ENCODE peak calls at places on chromosomes 2 and 18, in five cellular contexts. One of them, this sample, is unnamed. For H3K4me1, the result is how much of the 10 kb centered on the place peaks cover.

GRCh38 chr2:240946046-240946445 is 39.9 kb downstream of the CROCC2 start:
- DNase-seq in suprapubic skin: peak
- DNase-seq in IMR-90: no peak
- DNase-seq in ascending aorta: no peak
- DNase-seq in tibial artery: peak
- DNase-seq in this sample: no peak

GRCh38 chr2:174326880-174327558 is 7.7 kb upstream of the SP9 start:
- DNase-seq in suprapubic skin: peak
- DNase-seq in IMR-90: no peak
- DNase-seq in tibial artery: no peak
- DNase-seq in ascending aorta: no peak
- DNase-seq in this sample: no peak

GRCh38 chr18:12948055-12948804 is 419 bp downstream of the SEH1L start:
- DNase-seq in IMR-90: peak
- DNase-seq in suprapubic skin: peak
- DNase-seq in ascending aorta: peak
- DNase-seq in tibial artery: peak
- DNase-seq in this sample: peak

GRCh38 chr2:101696272-101697123 is 1.0 kb upstream of the MAP4K4 start:
- DNase-seq in suprapubic skin: no peak
- DNase-seq in ascending aorta: no peak
- DNase-seq in tibial artery: peak
- DNase-seq in IMR-90: no peak
- DNase-seq in this sample: no peak

GRCh38 chr2:200944467-200945394 is 18.7 kb downstream of the ORC2 start:
- DNase-seq in IMR-90: peak
- DNase-seq in suprapubic skin: no peak
- DNase-seq in tibial artery: no peak
- DNase-seq in ascending aorta: no peak
- DNase-seq in this sample: no peak

GRCh38 chr2:121529439-121530209 is 1.1 kb upstream of the RNU4ATAC start:
- DNase-seq in IMR-90: peak
- DNase-seq in tibial artery: peak
- DNase-seq in ascending aorta: no peak
- DNase-seq in suprapubic skin: peak
- DNase-seq in this sample: no peak

GRCh38 chr2:37090019-37090477 is 5.7 kb downstream of the GPATCH11 start:
- DNase-seq in ascending aorta: no peak
- DNase-seq in suprapubic skin: no peak
- DNase-seq in tibial artery: no peak
- DNase-seq in IMR-90: no peak
- DNase-seq in this sample: no peak

GRCh38 chr2:185255566-185255965 is 483.0 kb upstream of the FSIP2 start:
- DNase-seq in IMR-90: no peak
- DNase-seq in suprapubic skin: no peak
- DNase-seq in tibial artery: no peak
- DNase-seq in ascending aorta: no peak
- DNase-seq in this sample: no peak

GRCh38 chr2:208595386-208596275 is 189.0 kb downstream of the PTH2R start:
- DNase-seq in IMR-90: no peak
- DNase-seq in tibial artery: no peak
- DNase-seq in ascending aorta: no peak
- DNase-seq in suprapubic skin: no peak
- DNase-seq in this sample: no peak

GRCh38 chr18:22021701-22022100 is 147.7 kb upstream of the GATA6 start:
- DNase-seq in IMR-90: no peak
- DNase-seq in ascending aorta: no peak
- DNase-seq in tibial artery: no peak
- DNase-seq in suprapubic skin: no peak
- DNase-seq in this sample: no peak

GRCh38 chr2:187500585-187501359 is 52.7 kb upstream of the CALCRL start:
- DNase-seq in IMR-90: peak
- DNase-seq in suprapubic skin: no peak
- DNase-seq in tibial artery: no peak
- DNase-seq in ascending aorta: no peak
- DNase-seq in this sample: no peak

GRCh38 chr2:39608212-39608575 is 57.5 kb upstream of the TMEM178A start:
- DNase-seq in ascending aorta: no peak
- DNase-seq in IMR-90: no peak
- DNase-seq in tibial artery: no peak
- DNase-seq in suprapubic skin: no peak
- DNase-seq in this sample: no peak

GRCh38 chr2:230905448-230906430 is 19.3 kb downstream of the GPR55 start:
- DNase-seq in IMR-90: peak
- DNase-seq in ascending aorta: no peak
- DNase-seq in tibial artery: no peak
- DNase-seq in suprapubic skin: peak
- DNase-seq in this sample: no peak

GRCh38 chr18:3186678-3187658 is 32.8 kb downstream of the MYOM1 start:
- DNase-seq in IMR-90: no peak
- DNase-seq in tibial artery: no peak
- DNase-seq in suprapubic skin: no peak
- DNase-seq in ascending aorta: no peak
- DNase-seq in this sample: no peak

GRCh38 chr2:72035518-72036172 is 112.0 kb downstream of the CYP26B1 start:
- DNase-seq in tibial artery: no peak
- DNase-seq in suprapubic skin: no peak
- DNase-seq in ascending aorta: no peak
- DNase-seq in IMR-90: peak
- DNase-seq in this sample: no peak

GRCh38 chr18:34222025-34222395 is 2.7 kb downstream of the NOL4 start:
- DNase-seq in suprapubic skin: no peak
- DNase-seq in tibial artery: no peak
- DNase-seq in IMR-90: no peak
- DNase-seq in ascending aorta: no peak
- DNase-seq in this sample: no peak

GRCh38 chr2:97354576-97354975 is 235.1 kb downstream of the ANKRD36B start:
- DNase-seq in ascending aorta: no peak
- DNase-seq in IMR-90: no peak
- DNase-seq in tibial artery: no peak
- DNase-seq in suprapubic skin: peak
- DNase-seq in this sample: no peak

GRCh38 chr2:231490801-231491200 is 26.5 kb upstream of the NCL start:
- DNase-seq in suprapubic skin: no peak
- DNase-seq in ascending aorta: no peak
- DNase-seq in tibial artery: no peak
- DNase-seq in IMR-90: no peak
- DNase-seq in this sample: no peak

GRCh38 chr2:28224648-28225471 is 167.8 kb upstream of the FOSL2 start:
- DNase-seq in suprapubic skin: no peak
- DNase-seq in ascending aorta: no peak
- DNase-seq in IMR-90: peak
- DNase-seq in tibial artery: no peak
- DNase-seq in this sample: no peak
- H3K27ac ChIP-seq in suprapubic skin: peak
- H3K27ac ChIP-seq in ascending aorta: peak
- H3K27ac ChIP-seq in IMR-90: peak
- H3K27ac ChIP-seq in tibial artery: peak
- H3K27ac ChIP-seq in this sample: peak

DNA sequence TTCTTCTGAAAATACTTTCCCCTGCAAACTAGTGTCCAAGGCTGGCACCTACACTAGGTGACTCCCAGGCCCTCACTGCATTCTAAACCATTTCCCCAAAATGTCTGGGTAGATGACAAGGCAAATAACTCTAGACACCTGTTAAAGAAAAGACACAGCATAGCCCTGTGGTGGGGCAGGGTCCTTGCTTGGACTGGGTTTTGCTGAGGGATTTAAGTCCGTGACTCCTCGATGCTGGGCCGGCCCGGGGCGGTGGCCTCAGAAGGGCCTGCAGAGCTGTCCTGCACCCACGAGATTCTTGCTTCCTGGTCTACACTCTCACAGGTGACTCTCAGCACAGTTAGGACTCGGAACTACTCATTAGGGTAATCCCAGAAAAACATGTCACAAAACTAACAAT is 55.2 kb downstream of the MBP start:
- DNase-seq in tibial artery: no peak
- DNase-seq in IMR-90: no peak
- DNase-seq in suprapubic skin: no peak
- DNase-seq in ascending aorta: no peak
- DNase-seq in this sample: no peak
- H3K4me1 ChIP-seq in tibial artery: under half
- H3K4me1 ChIP-seq in IMR-90: under half
- H3K4me1 ChIP-seq in suprapubic skin: under half
- H3K4me1 ChIP-seq in ascending aorta: under half
- H3K4me1 ChIP-seq in this sample: under half

GRCh38 chr2:177906041-177906718 is 166.4 kb downstream of the PDE11A start:
- DNase-seq in tibial artery: peak
- DNase-seq in suprapubic skin: peak
- DNase-seq in ascending aorta: no peak
- DNase-seq in IMR-90: peak
- DNase-seq in this sample: peak
- TF ChIP-seq CTCF in tibial artery: peak
- TF ChIP-seq CTCF in suprapubic skin: peak
- TF ChIP-seq CTCF in ascending aorta: peak
- TF ChIP-seq CTCF in IMR-90: peak
- TF ChIP-seq CTCF in this sample: peak

GRCh38 chr2:236820763-236821344 is 251.2 kb downstream of the ACKR3 start:
- DNase-seq in suprapubic skin: no peak
- DNase-seq in ascending aorta: no peak
- DNase-seq in tibial artery: no peak
- DNase-seq in IMR-90: no peak
- DNase-seq in this sample: no peak
- H3K27ac ChIP-seq in suprapubic skin: no peak
- H3K27ac ChIP-seq in ascending aorta: no peak
- H3K27ac ChIP-seq in tibial artery: no peak
- H3K27ac ChIP-seq in IMR-90: no peak
- H3K27ac ChIP-seq in this sample: no peak

GRCh38 chr2:217954051-217954450 is 48.7 kb downstream of the TNS1 start:
- DNase-seq in ascending aorta: no peak
- DNase-seq in tibial artery: peak
- DNase-seq in IMR-90: no peak
- DNase-seq in suprapubic skin: peak
- DNase-seq in this sample: peak

GRCh38 chr2:217953011-217953481 is 49.7 kb downstream of the TNS1 start:
- DNase-seq in suprapubic skin: peak
- DNase-seq in tibial artery: peak
- DNase-seq in ascending aorta: no peak
- DNase-seq in IMR-90: no peak
- DNase-seq in this sample: peak

GRCh38 chr2:217954971-217955740 is 47.6 kb downstream of the TNS1 start:
- DNase-seq in tibial artery: peak
- DNase-seq in ascending aorta: no peak
- DNase-seq in IMR-90: no peak
- DNase-seq in suprapubic skin: peak
- DNase-seq in this sample: no peak

GRCh38 chr2:217953531-217953932 is 49.3 kb downstream of the TNS1 start:
- DNase-seq in ascending aorta: no peak
- DNase-seq in IMR-90: no peak
- DNase-seq in tibial artery: peak
- DNase-seq in suprapubic skin: peak
- DNase-seq in this sample: peak

DNA sequence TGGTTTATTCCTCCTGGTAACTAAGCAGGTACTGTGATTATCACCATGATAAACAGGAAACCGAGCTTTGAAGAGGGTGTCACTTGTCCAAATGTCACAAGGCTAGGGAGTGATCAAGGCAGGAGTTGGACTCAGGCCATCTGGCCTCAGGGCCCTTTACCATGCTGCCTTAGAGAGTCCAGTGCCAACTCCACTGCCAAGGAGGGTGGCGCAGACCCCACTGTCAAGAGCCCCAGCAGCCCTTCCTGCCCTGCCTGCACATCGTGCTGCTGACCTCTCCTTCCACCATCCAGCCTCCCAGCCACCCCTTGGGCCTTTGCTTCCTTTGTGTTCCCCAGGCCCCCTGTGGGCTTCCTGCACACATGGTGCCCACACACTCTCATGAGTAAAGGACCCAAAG is 48.3 kb downstream of the TNS1 start:
- DNase-seq in suprapubic skin: peak
- DNase-seq in ascending aorta: no peak
- DNase-seq in IMR-90: no peak
- DNase-seq in tibial artery: peak
- DNase-seq in this sample: no peak
- H3K4me1 ChIP-seq in suprapubic skin: half or more
- H3K4me1 ChIP-seq in ascending aorta: under half
- H3K4me1 ChIP-seq in IMR-90: under half
- H3K4me1 ChIP-seq in tibial artery: half or more
- H3K4me1 ChIP-seq in this sample: under half

GRCh38 chr2:218002103-218002502 is 692 bp downstream of the TNS1 start:
- DNase-seq in suprapubic skin: no peak
- DNase-seq in tibial artery: no peak
- DNase-seq in IMR-90: no peak
- DNase-seq in ascending aorta: no peak
- DNase-seq in this sample: no peak
- TF ChIP-seq CTCF in suprapubic skin: no peak
- TF ChIP-seq CTCF in tibial artery: no peak
- TF ChIP-seq CTCF in IMR-90: no peak
- TF ChIP-seq CTCF in ascending aorta: no peak
- TF ChIP-seq CTCF in this sample: no peak

DNA sequence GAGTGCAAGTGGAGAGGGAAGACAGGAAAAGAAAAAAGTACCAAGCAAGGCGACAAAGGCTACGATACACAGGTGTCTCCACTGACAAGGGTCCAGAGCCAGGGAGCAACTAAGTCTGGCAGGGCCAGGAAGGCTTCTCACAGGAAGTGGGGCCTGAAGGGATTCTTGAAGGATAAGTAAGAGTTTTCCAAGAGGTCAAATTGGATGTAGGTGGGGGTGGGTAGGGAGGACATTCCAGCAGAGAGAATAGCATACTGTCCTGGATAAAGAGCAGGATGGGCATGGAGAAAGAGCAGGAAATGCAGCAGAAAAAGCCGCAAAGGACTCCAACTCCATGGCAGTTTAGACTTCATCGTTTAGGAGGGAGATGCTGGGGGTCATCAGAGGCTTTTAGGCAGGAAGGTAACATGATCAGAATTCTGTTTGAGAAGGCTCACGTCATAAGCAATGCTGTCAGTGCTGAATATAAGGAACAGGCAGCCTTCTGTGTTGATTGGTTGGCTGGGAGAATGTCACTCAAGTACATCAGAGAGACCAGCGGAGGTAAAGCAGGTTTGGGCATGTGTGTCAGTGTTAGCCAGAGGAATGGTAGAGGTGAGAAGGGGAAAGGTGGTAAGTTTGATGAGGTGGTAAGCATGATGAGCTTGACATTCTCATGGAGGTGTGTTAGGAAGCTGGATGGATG is 35.1 kb downstream of the ARHGAP25 start:
- DNase-seq in ascending aorta: no peak
- DNase-seq in tibial artery: no peak
- DNase-seq in IMR-90: no peak
- DNase-seq in suprapubic skin: no peak
- DNase-seq in this sample: no peak
- H3K27ac ChIP-seq in ascending aorta: no peak
- H3K27ac ChIP-seq in tibial artery: no peak
- H3K27ac ChIP-seq in IMR-90: no peak
- H3K27ac ChIP-seq in suprapubic skin: peak
- H3K27ac ChIP-seq in this sample: peak

GRCh38 chr2:25309402-25309801 is 32.3 kb downstream of the DNMT3A start:
- DNase-seq in tibial artery: peak
- DNase-seq in ascending aorta: no peak
- DNase-seq in suprapubic skin: no peak
- DNase-seq in IMR-90: peak
- DNase-seq in this sample: no peak
- H3K4me1 ChIP-seq in tibial artery: under half
- H3K4me1 ChIP-seq in ascending aorta: under half
- H3K4me1 ChIP-seq in suprapubic skin: half or more
- H3K4me1 ChIP-seq in IMR-90: under half
- H3K4me1 ChIP-seq in this sample: under half

GRCh38 chr18:79517322-79517721 is 121.6 kb downstream of the NFATC1 start:
- DNase-seq in IMR-90: no peak
- DNase-seq in ascending aorta: no peak
- DNase-seq in suprapubic skin: no peak
- DNase-seq in tibial artery: no peak
- DNase-seq in this sample: no peak
- TF ChIP-seq CTCF in IMR-90: no peak
- TF ChIP-seq CTCF in ascending aorta: no peak
- TF ChIP-seq CTCF in suprapubic skin: no peak
- TF ChIP-seq CTCF in tibial artery: no peak
- TF ChIP-seq CTCF in this sample: no peak

This sample was measured in tibial nerve.